ENCODE peak calls at places on chromosomes 6 and 20, in five cellular contexts. One of them, this sample, is unnamed. For H3K27me3, the result is how much of the 10 kb centered on the place peaks cover.

GRCh38 chr6:36362551-36363389 is 24.7 kb downstream of the ETV7 start:
- DNase-seq in IMR-90: no peak
- DNase-seq in endothelial cell of umbilical vein: no peak
- DNase-seq in ovary: peak
- DNase-seq in heart left ventricle: no peak
- DNase-seq in this sample: no peak

GRCh38 chr6:84033523-84034451 is at the start of gene MRAP2:
- DNase-seq in IMR-90: no peak
- DNase-seq in endothelial cell of umbilical vein: peak
- DNase-seq in ovary: peak
- DNase-seq in heart left ventricle: no peak
- DNase-seq in this sample: peak

GRCh38 chr6:163152701-163153100 is 261.8 kb upstream of the QKI start:
- DNase-seq in IMR-90: no peak
- DNase-seq in endothelial cell of umbilical vein: no peak
- DNase-seq in ovary: no peak
- DNase-seq in heart left ventricle: no peak
- DNase-seq in this sample: no peak

GRCh38 chr6:27812078-27812804 is 100.0 kb downstream of the OR2B2 start:
- DNase-seq in IMR-90: no peak
- DNase-seq in endothelial cell of umbilical vein: no peak
- DNase-seq in ovary: no peak
- DNase-seq in heart left ventricle: no peak
- DNase-seq in this sample: no peak

GRCh38 chr6:56752009-56752408 is 109.3 kb upstream of the DST start:
- DNase-seq in IMR-90: peak
- DNase-seq in endothelial cell of umbilical vein: no peak
- DNase-seq in ovary: no peak
- DNase-seq in heart left ventricle: no peak
- DNase-seq in this sample: no peak

GRCh38 chr6:155528982-155529453 is 73.4 kb upstream of the NOX3 start:
- DNase-seq in IMR-90: peak
- DNase-seq in endothelial cell of umbilical vein: peak
- DNase-seq in ovary: no peak
- DNase-seq in heart left ventricle: no peak
- DNase-seq in this sample: no peak

GRCh38 chr20:21101453-21102251 is 4.5 kb downstream of the LINC00237 start:
- DNase-seq in IMR-90: no peak
- DNase-seq in endothelial cell of umbilical vein: no peak
- DNase-seq in ovary: peak
- DNase-seq in heart left ventricle: no peak
- DNase-seq in this sample: no peak

GRCh38 chr6:10414766-10415592 is at the start of gene TFAP2A:
- DNase-seq in IMR-90: peak
- DNase-seq in endothelial cell of umbilical vein: no peak
- DNase-seq in ovary: no peak
- DNase-seq in heart left ventricle: no peak
- DNase-seq in this sample: no peak

GRCh38 chr6:134550604-134551003 is 232.7 kb upstream of the SGK1 start:
- DNase-seq in IMR-90: peak
- DNase-seq in endothelial cell of umbilical vein: peak
- DNase-seq in ovary: no peak
- DNase-seq in heart left ventricle: no peak
- DNase-seq in this sample: no peak

GRCh38 chr20:1951436-1952115 is 42.3 kb downstream of the PDYN start:
- DNase-seq in IMR-90: no peak
- DNase-seq in endothelial cell of umbilical vein: no peak
- DNase-seq in ovary: no peak
- DNase-seq in heart left ventricle: no peak
- DNase-seq in this sample: no peak

GRCh38 chr6:26659042-26659359 is 545 bp downstream of the ZNF322 start:
- DNase-seq in IMR-90: no peak
- DNase-seq in endothelial cell of umbilical vein: no peak
- DNase-seq in ovary: no peak
- DNase-seq in heart left ventricle: no peak
- DNase-seq in this sample: no peak

GRCh38 chr6:26657268-26657667 is 2.3 kb downstream of the ZNF322 start:
- DNase-seq in IMR-90: no peak
- DNase-seq in endothelial cell of umbilical vein: no peak
- DNase-seq in ovary: no peak
- DNase-seq in heart left ventricle: no peak
- DNase-seq in this sample: no peak

DNA sequence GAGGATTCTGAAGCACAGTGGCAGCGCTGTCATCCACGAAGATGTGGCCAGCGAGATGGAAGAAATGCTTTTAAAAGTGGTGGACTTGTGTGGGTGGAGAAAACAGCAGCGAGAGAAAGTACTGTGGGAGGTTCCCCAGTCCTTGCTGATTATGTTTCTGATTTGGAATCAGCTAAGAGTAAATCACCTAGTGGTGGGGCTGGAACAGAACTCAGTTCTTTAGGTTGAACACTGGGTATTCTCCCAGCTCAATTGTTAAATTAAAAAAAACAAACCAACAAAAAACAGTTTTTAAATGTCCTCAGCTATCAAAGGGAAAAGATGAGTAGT is 515 bp upstream of the ZNF322 start:
- DNase-seq in IMR-90: peak
- DNase-seq in endothelial cell of umbilical vein: no peak
- DNase-seq in ovary: no peak
- DNase-seq in heart left ventricle: no peak
- DNase-seq in this sample: no peak
- H3K27ac ChIP-seq in IMR-90: peak
- H3K27ac ChIP-seq in endothelial cell of umbilical vein: no peak
- H3K27ac ChIP-seq in ovary: peak
- H3K27ac ChIP-seq in heart left ventricle: peak
- H3K27ac ChIP-seq in this sample: peak

DNA sequence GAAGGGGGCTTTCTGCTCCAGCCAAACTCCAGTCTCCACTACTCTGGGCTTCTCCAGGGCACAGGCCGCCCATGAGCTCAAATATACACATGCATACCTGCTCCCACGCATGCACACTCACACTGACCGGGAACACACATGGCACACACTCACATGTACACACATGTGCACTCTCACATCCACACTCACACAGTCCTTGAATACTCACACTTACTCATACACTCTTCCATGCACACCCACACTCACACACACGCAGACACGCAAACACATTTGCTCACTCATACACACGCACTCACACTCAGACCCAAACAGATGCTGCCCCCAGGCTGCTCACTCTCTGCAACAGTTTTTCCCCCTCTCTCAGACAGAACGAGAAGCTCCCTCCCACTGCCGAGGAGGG is 7.0 kb downstream of the GDAP1L1 start:
- DNase-seq in IMR-90: no peak
- DNase-seq in endothelial cell of umbilical vein: no peak
- DNase-seq in ovary: no peak
- DNase-seq in heart left ventricle: no peak
- DNase-seq in this sample: no peak
- H3K4me3 ChIP-seq in IMR-90: no peak
- H3K4me3 ChIP-seq in endothelial cell of umbilical vein: no peak
- H3K4me3 ChIP-seq in ovary: no peak
- H3K4me3 ChIP-seq in heart left ventricle: no peak
- H3K4me3 ChIP-seq in this sample: no peak

DNA sequence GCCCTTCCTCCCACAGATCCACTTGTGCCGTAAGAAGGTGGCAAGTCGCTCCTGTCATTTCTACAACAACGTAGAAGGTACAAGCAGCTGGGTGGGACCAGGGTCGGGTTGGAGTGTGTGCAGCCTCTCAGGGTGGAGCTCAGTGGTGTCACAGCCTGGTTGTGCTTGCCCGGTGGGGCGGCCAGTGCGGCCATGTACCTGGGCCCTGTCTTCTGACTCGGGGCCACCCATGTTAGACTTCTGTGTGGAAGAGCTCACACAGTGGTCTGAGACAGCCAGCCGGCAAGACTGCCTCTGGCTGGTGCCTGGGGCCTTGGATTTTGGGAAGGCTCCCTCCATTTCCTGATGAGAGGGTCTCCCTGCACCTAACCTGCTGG is 4.7 kb downstream of the RTEL1 start:
- DNase-seq in IMR-90: no peak
- DNase-seq in endothelial cell of umbilical vein: no peak
- DNase-seq in ovary: no peak
- DNase-seq in heart left ventricle: no peak
- DNase-seq in this sample: no peak
- H3K27me3 ChIP-seq in IMR-90: under half
- H3K27me3 ChIP-seq in endothelial cell of umbilical vein: under half
- H3K27me3 ChIP-seq in ovary: under half
- H3K27me3 ChIP-seq in heart left ventricle: under half
- H3K27me3 ChIP-seq in this sample: under half

DNA sequence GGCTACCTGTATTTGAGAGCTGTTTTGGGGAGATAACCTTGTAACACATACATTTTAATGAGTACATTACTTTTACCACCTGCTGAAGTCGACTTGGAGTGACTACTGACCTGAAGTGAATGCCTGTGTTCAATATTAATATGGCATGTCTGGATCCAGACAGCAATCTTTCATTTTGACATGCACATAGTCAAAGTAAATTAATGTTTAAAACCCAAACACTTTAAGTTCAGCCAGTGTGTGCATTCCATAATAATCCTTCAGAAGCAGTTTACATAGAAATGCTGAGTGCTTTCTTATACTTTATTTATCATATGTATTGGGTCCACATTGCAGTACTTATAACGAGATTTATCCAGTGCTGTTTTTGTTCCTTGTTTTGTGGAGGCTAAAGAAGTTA is 38.0 kb downstream of the CDKAL1 start:
- DNase-seq in IMR-90: no peak
- DNase-seq in endothelial cell of umbilical vein: no peak
- DNase-seq in ovary: no peak
- DNase-seq in heart left ventricle: no peak
- DNase-seq in this sample: no peak
- H3K27ac ChIP-seq in IMR-90: no peak
- H3K27ac ChIP-seq in endothelial cell of umbilical vein: no peak
- H3K27ac ChIP-seq in ovary: no peak
- H3K27ac ChIP-seq in heart left ventricle: no peak
- H3K27ac ChIP-seq in this sample: peak

GRCh38 chr6:170279977-170280688 is 10.7 kb downstream of the DLL1 start:
- DNase-seq in IMR-90: peak
- DNase-seq in endothelial cell of umbilical vein: peak
- DNase-seq in ovary: peak
- DNase-seq in heart left ventricle: peak
- DNase-seq in this sample: peak
- H3K4me3 ChIP-seq in IMR-90: peak
- H3K4me3 ChIP-seq in endothelial cell of umbilical vein: peak
- H3K4me3 ChIP-seq in ovary: peak
- H3K4me3 ChIP-seq in heart left ventricle: no peak
- H3K4me3 ChIP-seq in this sample: peak

This sample was measured in left ventricle myocardium inferior.